ENCODE peak calls at places on chromosomes 2 and 18, in nine cellular contexts. One of them, this sample, is unnamed.

GRCh38 chr18:54532222-54532621 is 58.8 kb upstream of the DYNAP start:
- DNase-seq in uterus: no peak
- DNase-seq in stomach: no peak
- DNase-seq in thyroid gland: no peak
- DNase-seq in HepG2: no peak
- DNase-seq in NB4: no peak
- DNase-seq in body of pancreas: no peak
- DNase-seq in IMR-90: no peak
- DNase-seq in erythroblast: no peak
- DNase-seq in this sample: no peak

GRCh38 chr2:219612605-219613286 is 14.7 kb upstream of the SLC4A3 start:
- DNase-seq in uterus: no peak
- DNase-seq in stomach: peak; percentile 34
- DNase-seq in thyroid gland: no peak
- DNase-seq in HepG2: no peak
- DNase-seq in NB4: no peak
- DNase-seq in body of pancreas: no peak
- DNase-seq in IMR-90: no peak
- DNase-seq in erythroblast: no peak
- DNase-seq in this sample: no peak

GRCh38 chr2:219071189-219071816 is 10.6 kb upstream of the IHH start:
- DNase-seq in uterus: no peak
- DNase-seq in stomach: peak; percentile 62
- DNase-seq in thyroid gland: no peak
- DNase-seq in HepG2: peak; percentile 91
- DNase-seq in NB4: no peak
- DNase-seq in body of pancreas: no peak
- DNase-seq in IMR-90: peak; percentile 43
- DNase-seq in erythroblast: no peak
- DNase-seq in this sample: no peak

GRCh38 chr2:9753665-9754531 is 89.4 kb upstream of the TAF1B start:
- DNase-seq in uterus: no peak
- DNase-seq in stomach: peak; percentile 70
- DNase-seq in thyroid gland: no peak
- DNase-seq in HepG2: no peak
- DNase-seq in NB4: no peak
- DNase-seq in body of pancreas: no peak
- DNase-seq in IMR-90: no peak
- DNase-seq in erythroblast: no peak
- DNase-seq in this sample: no peak

GRCh38 chr2:96930351-96931015 is 55.9 kb downstream of the FAM178B start:
- DNase-seq in uterus: no peak
- DNase-seq in stomach: no peak
- DNase-seq in thyroid gland: no peak
- DNase-seq in HepG2: no peak
- DNase-seq in NB4: no peak
- DNase-seq in body of pancreas: no peak
- DNase-seq in IMR-90: no peak
- DNase-seq in erythroblast: no peak
- DNase-seq in this sample: no peak

GRCh38 chr2:171688129-171688465 is 828 bp downstream of the DYNC1I2 start:
- DNase-seq in uterus: no peak
- DNase-seq in stomach: no peak
- DNase-seq in thyroid gland: no peak
- DNase-seq in HepG2: no peak
- DNase-seq in NB4: no peak
- DNase-seq in body of pancreas: no peak
- DNase-seq in IMR-90: peak; percentile 37
- DNase-seq in erythroblast: no peak
- DNase-seq in this sample: no peak

GRCh38 chr2:176139170-176139611 is 9.7 kb downstream of the HOXD8 start:
- DNase-seq in uterus: peak; percentile 49
- DNase-seq in stomach: no peak
- DNase-seq in thyroid gland: no peak
- DNase-seq in HepG2: no peak
- DNase-seq in NB4: no peak
- DNase-seq in body of pancreas: no peak
- DNase-seq in IMR-90: no peak
- DNase-seq in erythroblast: no peak
- DNase-seq in this sample: no peak

GRCh38 chr18:42030586-42031182 is 75.7 kb downstream of the PIK3C3 start:
- DNase-seq in uterus: no peak
- DNase-seq in stomach: no peak
- DNase-seq in thyroid gland: peak; percentile 40
- DNase-seq in HepG2: peak; percentile 16
- DNase-seq in NB4: peak; percentile 25
- DNase-seq in body of pancreas: peak; percentile 26
- DNase-seq in IMR-90: peak; percentile 24
- DNase-seq in erythroblast: peak; percentile 27
- DNase-seq in this sample: no peak

GRCh38 chr18:74416124-74416523 is 41.0 kb downstream of the DIPK1C start:
- DNase-seq in uterus: no peak
- DNase-seq in stomach: no peak
- DNase-seq in thyroid gland: no peak
- DNase-seq in HepG2: no peak
- DNase-seq in NB4: no peak
- DNase-seq in body of pancreas: no peak
- DNase-seq in IMR-90: no peak
- DNase-seq in erythroblast: no peak
- DNase-seq in this sample: no peak

GRCh38 chr2:228987441-228988155 is 283.5 kb downstream of the PID1 start:
- DNase-seq in uterus: no peak
- DNase-seq in stomach: no peak
- DNase-seq in thyroid gland: no peak
- DNase-seq in HepG2: no peak
- DNase-seq in NB4: no peak
- DNase-seq in body of pancreas: no peak
- DNase-seq in IMR-90: no peak
- DNase-seq in erythroblast: no peak
- DNase-seq in this sample: no peak

GRCh38 chr2:230947908-230948365 is 22.9 kb upstream of the GPR55 start:
- DNase-seq in uterus: no peak
- DNase-seq in stomach: peak; percentile 24
- DNase-seq in thyroid gland: no peak
- DNase-seq in HepG2: no peak
- DNase-seq in NB4: peak; percentile 78
- DNase-seq in body of pancreas: no peak
- DNase-seq in IMR-90: no peak
- DNase-seq in erythroblast: no peak
- DNase-seq in this sample: no peak

GRCh38 chr2:230944804-230945372 is 19.8 kb upstream of the GPR55 start:
- DNase-seq in uterus: no peak
- DNase-seq in stomach: peak; percentile 20
- DNase-seq in thyroid gland: no peak
- DNase-seq in HepG2: no peak
- DNase-seq in NB4: no peak
- DNase-seq in body of pancreas: no peak
- DNase-seq in IMR-90: no peak
- DNase-seq in erythroblast: no peak
- DNase-seq in this sample: no peak

GRCh38 chr2:230944123-230944653 is 19.1 kb upstream of the GPR55 start:
- DNase-seq in uterus: no peak
- DNase-seq in stomach: peak; percentile 23
- DNase-seq in thyroid gland: no peak
- DNase-seq in HepG2: no peak
- DNase-seq in NB4: no peak
- DNase-seq in body of pancreas: no peak
- DNase-seq in IMR-90: no peak
- DNase-seq in erythroblast: no peak
- DNase-seq in this sample: no peak

GRCh38 chr2:230947235-230947576 is 22.2 kb upstream of the GPR55 start:
- DNase-seq in uterus: no peak
- DNase-seq in stomach: no peak
- DNase-seq in thyroid gland: no peak
- DNase-seq in HepG2: no peak
- DNase-seq in NB4: no peak
- DNase-seq in body of pancreas: no peak
- DNase-seq in IMR-90: no peak
- DNase-seq in erythroblast: no peak
- DNase-seq in this sample: no peak

DNA sequence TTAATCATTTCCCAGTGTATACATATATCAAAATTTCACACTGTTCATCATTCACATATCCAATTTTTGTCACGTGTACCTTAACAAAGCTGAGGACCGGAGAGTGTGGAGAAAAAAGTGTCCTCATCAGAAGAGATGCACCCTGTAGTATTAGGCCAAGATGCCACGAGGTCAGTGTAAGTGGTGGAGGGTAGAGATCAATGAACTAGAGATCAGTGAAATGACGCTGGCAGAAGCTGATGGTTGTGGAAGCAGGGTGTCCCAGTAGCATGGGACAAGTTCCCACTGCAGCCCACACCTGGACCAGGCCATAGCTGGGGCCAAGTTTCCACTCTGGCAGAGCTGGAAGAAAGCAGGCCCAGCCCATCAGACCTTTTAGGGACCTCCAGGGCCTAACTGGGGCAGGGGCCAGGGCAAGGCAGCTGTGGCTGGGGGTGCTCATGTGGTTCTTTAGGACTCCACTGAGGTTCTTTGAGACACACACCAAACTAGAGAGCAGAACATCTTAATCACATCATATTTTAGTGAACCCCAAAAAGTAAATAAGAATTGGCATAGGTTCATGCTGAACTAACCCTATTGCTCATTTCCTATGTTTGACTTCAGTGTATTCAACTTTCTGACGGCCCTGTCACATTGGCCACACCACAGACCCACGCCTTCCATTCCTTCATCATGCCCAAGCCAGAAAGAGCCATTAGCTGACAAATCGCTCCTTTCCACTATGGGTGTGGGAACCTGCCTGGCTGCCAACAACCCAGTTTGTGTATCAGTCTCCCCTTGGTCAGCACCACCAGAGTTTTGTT is 21.6 kb upstream of the GPR55 start:
- DNase-seq in uterus: no peak
- DNase-seq in stomach: peak; percentile 8
- DNase-seq in thyroid gland: no peak
- DNase-seq in HepG2: no peak
- DNase-seq in NB4: no peak
- DNase-seq in body of pancreas: no peak
- DNase-seq in IMR-90: no peak
- DNase-seq in erythroblast: no peak
- DNase-seq in this sample: no peak
- TF ChIP-seq POLR2A in uterus: no peak
- TF ChIP-seq POLR2A in stomach: no peak
- TF ChIP-seq POLR2A in thyroid gland: no peak
- TF ChIP-seq POLR2A in HepG2: no peak
- TF ChIP-seq POLR2A in NB4: no peak
- TF ChIP-seq POLR2A in body of pancreas: no peak
- TF ChIP-seq POLR2A in IMR-90: no peak
- TF ChIP-seq POLR2A in erythroblast: no peak
- TF ChIP-seq POLR2A in this sample: no peak

GRCh38 chr2:201144101-201145051 is 28.4 kb downstream of the CFLAR start:
- DNase-seq in uterus: no peak
- DNase-seq in stomach: no peak
- DNase-seq in thyroid gland: no peak
- DNase-seq in HepG2: peak; percentile 70
- DNase-seq in NB4: no peak
- DNase-seq in body of pancreas: peak; percentile 35
- DNase-seq in IMR-90: no peak
- DNase-seq in erythroblast: no peak
- DNase-seq in this sample: no peak
- TF ChIP-seq POLR2A in uterus: no peak
- TF ChIP-seq POLR2A in stomach: no peak
- TF ChIP-seq POLR2A in thyroid gland: no peak
- TF ChIP-seq POLR2A in HepG2: no peak
- TF ChIP-seq POLR2A in NB4: no peak
- TF ChIP-seq POLR2A in body of pancreas: no peak
- TF ChIP-seq POLR2A in IMR-90: no peak
- TF ChIP-seq POLR2A in erythroblast: no peak
- TF ChIP-seq POLR2A in this sample: no peak

DNA sequence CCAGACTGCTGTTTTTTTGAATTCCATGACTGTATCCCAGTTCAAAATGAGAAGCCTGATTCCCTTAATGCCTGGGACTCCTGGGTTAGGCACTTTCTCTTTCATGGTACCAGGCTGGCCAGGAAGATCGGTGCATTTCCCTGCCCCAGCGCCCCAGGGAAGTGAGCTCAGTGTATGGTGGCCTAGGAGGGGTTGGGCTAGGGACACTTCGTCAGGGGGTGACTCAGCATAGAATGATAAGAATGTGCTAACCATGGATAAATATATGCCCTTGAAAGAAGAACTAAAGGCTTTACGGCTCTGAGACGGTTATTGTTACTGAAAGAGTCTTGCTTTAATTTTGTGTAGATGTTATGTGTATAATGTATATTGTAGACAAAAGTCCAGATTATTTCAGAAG is 27.5 kb upstream of the FAM237A start:
- DNase-seq in uterus: no peak
- DNase-seq in stomach: no peak
- DNase-seq in thyroid gland: no peak
- DNase-seq in HepG2: no peak
- DNase-seq in NB4: peak; percentile 30
- DNase-seq in body of pancreas: no peak
- DNase-seq in IMR-90: peak; percentile 32
- DNase-seq in erythroblast: peak; percentile 52
- DNase-seq in this sample: no peak
- TF ChIP-seq POLR2A in uterus: no peak
- TF ChIP-seq POLR2A in stomach: no peak
- TF ChIP-seq POLR2A in thyroid gland: no peak
- TF ChIP-seq POLR2A in HepG2: no peak
- TF ChIP-seq POLR2A in NB4: no peak
- TF ChIP-seq POLR2A in body of pancreas: no peak
- TF ChIP-seq POLR2A in IMR-90: no peak
- TF ChIP-seq POLR2A in erythroblast: no peak
- TF ChIP-seq POLR2A in this sample: no peak

GRCh38 chr2:230910546-230911135 is 14.4 kb downstream of the GPR55 start:
- DNase-seq in uterus: no peak
- DNase-seq in stomach: no peak
- DNase-seq in thyroid gland: no peak
- DNase-seq in HepG2: no peak
- DNase-seq in NB4: peak; percentile 48
- DNase-seq in body of pancreas: no peak
- DNase-seq in IMR-90: no peak
- DNase-seq in erythroblast: peak; percentile 25
- DNase-seq in this sample: no peak
- TF ChIP-seq POLR2A in uterus: no peak
- TF ChIP-seq POLR2A in stomach: no peak
- TF ChIP-seq POLR2A in thyroid gland: no peak
- TF ChIP-seq POLR2A in HepG2: no peak
- TF ChIP-seq POLR2A in NB4: no peak
- TF ChIP-seq POLR2A in body of pancreas: no peak
- TF ChIP-seq POLR2A in IMR-90: no peak
- TF ChIP-seq POLR2A in erythroblast: no peak
- TF ChIP-seq POLR2A in this sample: no peak

This sample was measured in esophagus squamous epithelium.